ENCODE peak calls at places on chromosomes 6 and 20, in five cellular contexts. O is HCT116, W is hepatocyte, Q is cardiac muscle cell, D is colonic mucosa. K is an unnamed sample.

GRCh38 chr6:81909162-81909561 is 156.7 kb upstream of the TENT5A start:
- DNase-seq in O (no peak), W (no peak), Q (no peak), D (no peak), K (no peak)

GRCh38 chr20:36214684-36215256 is 21.5 kb upstream of the AAR2 start:
- DNase-seq in O (no peak), W (peak; percentile 20), Q (peak; percentile 28), D (no peak), K (peak; percentile 45)

GRCh38 chr6:53544050-53544499 is 826 bp downstream of the GCLC start:
- DNase-seq in O (no peak), W (peak; percentile 37), Q (no peak), D (peak; percentile 41), K (no peak)

GRCh38 chr20:34254979-34255378 is 13.8 kb downstream of the ASIP start:
- DNase-seq in O (no peak), W (no peak), Q (no peak), D (no peak), K (no peak)

GRCh38 chr20:37856932-37857660 is 45.8 kb upstream of the VSTM2L start:
- DNase-seq in O (no peak), W (no peak), Q (no peak), D (no peak), K (no peak)

GRCh38 chr6:137148291-137149076 is 25.0 kb downstream of the IL22RA2 start:
- DNase-seq in O (no peak), W (peak; percentile 14), Q (no peak), D (no peak), K (no peak)

GRCh38 chr6:129955584-129955983 is 62.8 kb upstream of the L3MBTL3 start:
- DNase-seq in O (no peak), W (no peak), Q (no peak), D (no peak), K (no peak)

GRCh38 chr6:137880633-137881521 is 13.8 kb downstream of the TNFAIP3 start:
- DNase-seq in O (no peak), W (no peak), Q (no peak), D (no peak), K (no peak)

GRCh38 chr20:64058536-64058935 is 4.5 kb upstream of the TCEA2 start:
- DNase-seq in O (no peak), W (no peak), Q (no peak), D (no peak), K (no peak)

GRCh38 chr20:63305393-63305792 is 12.4 kb downstream of the COL20A1 start:
- DNase-seq in O (no peak), W (no peak), Q (no peak), D (no peak), K (no peak)

GRCh38 chr6:94721459-94721858 is 855.9 kb upstream of the MANEA start:
- DNase-seq in O (no peak), W (no peak), Q (no peak), D (no peak), K (no peak)

GRCh38 chr20:44056010-44056698 is 130.8 kb downstream of the JPH2 start:
- DNase-seq in O (no peak), W (peak; percentile 33), Q (peak; percentile 71), D (no peak), K (peak; percentile 71)

GRCh38 chr20:56752274-56752673 is 123.2 kb downstream of the TFAP2C start:
- DNase-seq in O (no peak), W (no peak), Q (no peak), D (no peak), K (no peak)

GRCh38 chr6:18680842-18681241 is 293.7 kb downstream of the RNF144B start:
- DNase-seq in O (no peak), W (no peak), Q (no peak), D (no peak), K (no peak)

GRCh38 chr6:10747251-10747972 is at the start of gene TMEM14B:
- DNase-seq in O (peak; percentile 91), W (peak; percentile 100), Q (peak; percentile 100), D (peak; percentile 100), K (peak; percentile 96)

GRCh38 chr20:45459606-45460005 is 9.9 kb upstream of the WFDC2 start:
- DNase-seq in O (no peak), W (no peak), Q (no peak), D (no peak), K (no peak)

GRCh38 chr6:119333707-119334295 is 15.8 kb downstream of the MAN1A1 start:
- DNase-seq in O (no peak), W (no peak), Q (no peak), D (no peak), K (no peak)

GRCh38 chr6:71336901-71337300 is 48.3 kb downstream of the OGFRL1 start:
- DNase-seq in O (no peak), W (no peak), Q (no peak), D (no peak), K (no peak)

GRCh38 chr6:30763618-30764489 is 19.5 kb upstream of the IER3 start:
- DNase-seq in O (no peak), W (peak; percentile 70), Q (peak; percentile 86), D (no peak), K (peak; percentile 80)

GRCh38 chr6:25788305-25788922 is 33.9 kb downstream of the SLC17A4 start:
- DNase-seq in O (peak; percentile 45), W (peak; percentile 60), Q (peak; percentile 54), D (peak; percentile 70), K (peak; percentile 73)

GRCh38 chr6:26032387-26033131 is 54.7 kb upstream of the HFE start:
- DNase-seq in O (no peak), W (peak; percentile 40), Q (peak; percentile 55), D (peak; percentile 60), K (peak; percentile 74)

GRCh38 chr20:57851786-57852185 is 142.0 kb upstream of the PMEPA1 start:
- DNase-seq in O (no peak), W (no peak), Q (no peak), D (no peak), K (peak; percentile 80)

GRCh38 chr6:40586800-40587201 is 363 bp downstream of the LRFN2 start:
- DNase-seq in O (no peak), W (no peak), Q (peak; percentile 23), D (peak; percentile 19), K (no peak)

GRCh38 chr20:4113996-4114603 is 98.7 kb upstream of the RNF24 start:
- DNase-seq in O (no peak), W (no peak), Q (no peak), D (no peak), K (no peak)

GRCh38 chr6:128208851-128209580 is 308.2 kb upstream of the THEMIS start:
- DNase-seq in O (no peak), W (no peak), Q (no peak), D (no peak), K (no peak)

GRCh38 chr20:58603656-58604184 is 47.4 kb upstream of the STX16 start:
- DNase-seq in O (no peak), W (no peak), Q (no peak), D (no peak), K (no peak)

GRCh38 chr6:135922170-135922569 is 70.7 kb downstream of the PDE7B start:
- DNase-seq in O (peak; percentile 29), W (peak; percentile 48), Q (no peak), D (no peak), K (peak; percentile 90)

GRCh38 chr6:108942556-108943492 is 94.6 kb downstream of the ARMC2 start:
- DNase-seq in O (no peak), W (no peak), Q (no peak), D (no peak), K (no peak)

GRCh38 chr20:30488941-30489601 is 768.4 kb upstream of the DEFB115 start:
- DNase-seq in O (no peak), W (no peak), Q (peak; percentile 49), D (no peak), K (no peak)

DNA sequence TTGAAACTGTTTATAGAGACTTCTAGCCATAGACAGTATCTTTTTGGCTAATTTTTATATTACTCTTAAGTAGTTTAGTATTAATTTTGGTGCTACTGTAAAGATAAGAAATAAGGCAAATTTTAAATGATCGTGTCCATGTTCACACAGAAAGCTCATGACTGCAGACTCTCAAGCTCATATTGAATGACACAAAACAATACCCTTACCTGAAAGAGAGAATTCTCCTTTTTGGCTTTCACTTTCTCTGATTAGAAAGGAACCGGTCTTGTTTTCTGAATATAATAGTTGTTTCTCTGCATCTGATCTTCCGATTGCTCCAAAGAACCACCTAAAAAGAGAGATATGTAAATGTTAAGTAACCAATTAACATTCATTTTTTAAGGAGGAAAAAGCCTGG is 57.0 kb downstream of the FRK start:
- DNase-seq in O (no peak), W (no peak), Q (no peak), D (no peak), K (no peak)
- H3K27ac ChIP-seq in O (no peak overlapping the region), W (no peak overlapping the region), Q (no peak overlapping the region), D (no peak overlapping the region), K (no peak overlapping the region)

GRCh38 chr20:25437153-25437581 is 29.7 kb downstream of the GINS1 start:
- DNase-seq in O (no peak), W (peak; percentile 23), Q (peak; percentile 76), D (no peak), K (no peak)
- H3K4me1 ChIP-seq in O (peaks cover 8% of the 10 kb centered on the region), W (no peaks in the 10 kb centered on the region), Q (peaks cover 8% of the 10 kb centered on the region), D (no peaks in the 10 kb centered on the region), K (no peaks in the 10 kb centered on the region)

GRCh38 chr6:73314577-73315492 is 39.2 kb downstream of the DPPA5 start:
- DNase-seq in O (no peak), W (no peak), Q (no peak), D (no peak), K (no peak)

GRCh38 chr6:73308712-73309533 is 45.2 kb downstream of the DPPA5 start:
- DNase-seq in O (peak; percentile 21), W (peak; percentile 28), Q (peak; percentile 20), D (no peak), K (no peak)

GRCh38 chr6:73309534-73309783 is 44.6 kb downstream of the DPPA5 start:
- DNase-seq in O (no peak), W (no peak), Q (no peak), D (peak; percentile 42), K (no peak)

GRCh38 chr6:73309784-73310502 is 44.1 kb downstream of the DPPA5 start:
- DNase-seq in O (peak; percentile 54), W (peak; percentile 77), Q (peak; percentile 69), D (peak; percentile 69), K (no peak)
- H3K27ac ChIP-seq in O (peak overlapping the region; percentile 86), W (peak overlapping the region; percentile 85), Q (no peak overlapping the region), D (no peak overlapping the region), K (no peak overlapping the region)

DNA sequence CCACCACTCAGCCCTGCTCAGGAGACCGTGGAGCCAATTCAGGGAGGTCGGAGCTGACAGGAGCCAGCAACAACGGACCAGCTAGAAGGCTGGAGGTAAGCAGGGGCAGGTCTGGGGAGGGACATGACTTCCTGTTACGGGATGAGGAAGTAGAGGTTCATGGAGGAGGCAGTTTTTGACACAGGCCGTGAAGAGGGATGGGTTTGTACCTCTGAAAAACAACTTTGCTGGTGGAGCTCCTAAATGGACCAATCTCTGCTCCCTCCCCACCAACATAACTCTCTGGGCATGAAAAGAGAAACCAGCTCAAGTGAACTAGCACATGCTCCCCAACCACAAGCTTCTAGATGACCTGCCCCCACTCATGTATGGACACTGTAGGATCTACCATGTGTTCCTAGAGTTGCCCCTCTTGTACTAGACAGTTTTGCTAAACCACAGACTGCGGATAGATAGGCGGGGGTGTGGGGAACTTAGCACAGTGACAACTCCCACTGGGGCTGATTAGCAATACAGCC is 31.4 kb downstream of the RALGAPA2 start:
- DNase-seq in O (no peak), W (no peak), Q (no peak), D (no peak), K (no peak)
- H3K4me1 ChIP-seq in O (no peaks in the 10 kb centered on the region), W (peaks cover 3% of the 10 kb centered on the region), Q (no peaks in the 10 kb centered on the region), D (no peaks in the 10 kb centered on the region), K (no peaks in the 10 kb centered on the region)

K was measured in SJCRH30.